ENCODE peak calls at places on chromosomes 5 and 9, in six cellular contexts. D, M, B, O, Q and R are unnamed samples.

GRCh38 chr5:16131878-16132277 is 47.7 kb downstream of the MARCHF11 start:
- DNase-seq in D (no peak), Q (no peak), O (no peak), B (no peak), M (no peak), R (no peak)

GRCh38 chr9:86713970-86714369 is 233.3 kb downstream of the GAS1 start:
- DNase-seq in Q (no peak), B (no peak), O (peak), D (no peak), M (no peak), R (no peak)

GRCh38 chr9:77848897-77849296 is 182.7 kb downstream of the GNAQ start:
- DNase-seq in Q (peak), M (peak), B (no peak), D (no peak), O (peak), R (peak)

GRCh38 chr9:33852216-33852826 is 35.4 kb downstream of the UBE2R2 start:
- DNase-seq in Q (peak), D (peak), O (peak), B (peak), M (peak), R (peak)

GRCh38 chr5:73911761-73912393 is 285.9 kb downstream of the ARHGEF28 start:
- DNase-seq in D (no peak), M (no peak), Q (no peak), B (no peak), O (no peak), R (no peak)

GRCh38 chr5:9015250-9015936 is 530.5 kb downstream of the SEMA5A start:
- DNase-seq in D (no peak), O (peak), M (no peak), Q (no peak), B (no peak), R (no peak)

GRCh38 chr5:127916875-127917573 is 166.5 kb upstream of the SLC12A2 start:
- DNase-seq in O (no peak), M (no peak), B (no peak), D (no peak), Q (no peak), R (no peak)

GRCh38 chr9:93267091-93267541 is 83.2 kb downstream of the WNK2 start:
- DNase-seq in D (peak), Q (no peak), B (no peak), M (no peak), O (no peak), R (no peak)

GRCh38 chr9:126055386-126055785 is 271.2 kb upstream of the MVB12B start:
- DNase-seq in D (no peak), Q (peak), M (no peak), O (peak), B (no peak), R (no peak)

GRCh38 chr9:136483589-136484152 is 831 bp upstream of the SEC16A start:
- DNase-seq in Q (peak), M (peak), O (peak), D (peak), B (peak), R (peak)

GRCh38 chr9:134420974-134421432 is 94.7 kb downstream of the RXRA start:
- DNase-seq in D (no peak), Q (no peak), B (no peak), O (no peak), M (no peak), R (no peak)

GRCh38 chr9:107674937-107675277 is 185.3 kb upstream of the KLF4 start:
- DNase-seq in M (peak), Q (no peak), D (peak), O (no peak), B (no peak), R (peak)

DNA sequence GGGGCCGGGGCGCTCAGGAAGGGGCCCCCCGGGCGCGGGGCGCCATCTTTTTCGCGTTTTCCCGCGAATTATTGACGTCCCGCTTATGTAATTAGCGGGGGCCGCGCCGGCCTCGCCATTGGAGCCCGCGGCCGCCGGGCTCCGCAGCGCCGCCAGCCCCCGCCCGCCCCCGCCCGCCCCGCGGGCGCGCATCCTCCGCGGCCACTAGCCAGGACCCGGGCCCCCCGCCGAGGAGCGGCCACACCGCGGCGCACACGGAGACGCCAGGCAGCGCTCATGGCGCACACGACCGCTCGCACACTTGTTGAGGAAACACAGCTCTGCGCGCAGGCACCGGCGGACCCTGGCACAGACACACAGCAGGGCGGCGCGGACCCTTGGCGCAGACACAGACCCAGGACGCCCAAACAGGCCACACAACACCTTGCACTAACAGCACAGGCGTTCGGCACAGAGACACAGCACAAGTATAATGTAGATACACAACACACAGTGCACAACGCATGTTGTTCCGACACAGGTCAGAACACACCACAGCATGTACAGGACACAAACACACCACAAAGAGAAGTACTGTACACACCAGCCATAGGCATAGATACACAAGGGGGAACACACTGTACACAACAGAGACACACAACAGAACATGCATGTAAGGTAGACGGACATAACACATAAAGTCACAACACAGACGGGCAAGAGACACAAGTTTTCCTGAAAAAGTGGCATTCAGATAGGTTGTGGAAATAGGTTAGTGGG is 467 bp upstream of the PHF19 start:
- DNase-seq in B (peak), M (peak), O (peak), Q (no peak), D (peak), R (no peak)
- TF ChIP-seq CTCF in B (no peak), M (peak), O (no peak), Q (peak), D (no peak), R (no peak)

GRCh38 chr9:91004992-91005391 is 203.4 kb downstream of the SYK start:
- DNase-seq in O (no peak), M (no peak), D (no peak), Q (no peak), B (no peak), R (no peak)
- TF ChIP-seq CTCF in O (no peak), M (no peak), D (no peak), Q (no peak), B (no peak), R (no peak)

DNA sequence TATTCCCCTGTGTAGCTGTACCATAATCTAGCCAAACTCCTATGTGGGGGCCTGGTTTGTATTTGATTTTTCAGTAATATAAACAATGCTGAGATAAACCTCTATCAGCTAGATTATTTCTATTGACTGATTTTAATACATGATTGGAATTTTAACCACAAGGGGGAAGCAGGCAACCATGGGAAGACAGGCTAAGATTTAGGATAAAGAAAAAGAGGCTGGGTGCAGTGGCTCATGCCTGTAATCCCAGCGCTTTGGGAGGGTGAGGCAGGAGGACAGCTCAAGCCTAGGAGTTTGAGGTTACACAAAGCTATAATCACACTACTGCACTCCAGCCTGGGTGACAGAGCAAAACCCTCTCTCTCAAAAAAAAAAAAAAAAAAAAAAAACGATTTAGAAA is 18.1 kb upstream of the GPX3 start:
- DNase-seq in B (no peak), Q (peak), O (peak), M (no peak), D (no peak), R (no peak)
- TF ChIP-seq CTCF in B (no peak), Q (peak), O (peak), M (peak), D (peak), R (peak)

DNA sequence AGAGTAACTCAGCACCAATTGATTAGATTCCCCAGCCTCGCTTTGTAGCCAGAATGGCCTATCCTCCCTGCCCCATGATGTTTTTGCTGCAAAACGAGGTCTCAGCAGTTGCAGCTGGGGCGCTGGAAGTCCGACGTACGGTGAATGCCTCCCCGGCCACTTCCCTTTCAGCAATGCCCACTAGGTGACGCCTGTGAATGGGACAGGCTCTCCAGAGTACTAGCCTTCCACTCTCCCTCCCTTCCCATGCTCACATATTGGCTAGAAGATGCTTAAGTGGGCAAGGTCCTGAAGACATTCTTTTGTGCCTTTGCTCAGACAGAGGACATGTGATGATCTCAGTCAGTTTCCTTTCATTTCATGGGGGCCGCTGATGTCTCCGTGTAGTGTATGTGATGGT is 50.8 kb downstream of the DMRT2 start:
- DNase-seq in D (peak), Q (peak), M (peak), B (no peak), O (peak), R (no peak)
- TF ChIP-seq CTCF in D (peak), Q (peak), M (peak), B (no peak), O (peak), R (no peak)